ENCODE peak calls at places on chromosomes 2 and 18, in five cellular contexts. U, M, S, K and O are unnamed samples.

GRCh38 chr2:241627675-241628074 is 9.3 kb downstream of the THAP4 start:
- DNase-seq in U (no peak), M (no peak), S (no peak), K (no peak), O (no peak)

GRCh38 chr2:224038049-224038829 is 847 bp downstream of the SERPINE2 start:
- DNase-seq in U (peak; percentile 17), M (peak; percentile 61), S (peak; percentile 64), K (no peak), O (no peak)

GRCh38 chr18:12748671-12749070 is 45.8 kb downstream of the PSMG2 start:
- DNase-seq in U (peak; percentile 27), M (no peak), S (no peak), K (no peak), O (peak; percentile 33)

GRCh38 chr2:46805401-46805951 is 110.1 kb downstream of the MCFD2 start:
- DNase-seq in U (no peak), M (no peak), S (no peak), K (no peak), O (no peak)

GRCh38 chr2:98822301-98823164 is 91.6 kb upstream of the MGAT4A start:
- DNase-seq in U (no peak), M (no peak), S (peak; percentile 67), K (peak; percentile 10), O (no peak)

GRCh38 chr18:37107748-37108522 is 279.0 kb downstream of the KIAA1328 start:
- DNase-seq in U (no peak), M (no peak), S (no peak), K (no peak), O (no peak)

GRCh38 chr2:197883354-197884032 is 79.1 kb downstream of the PLCL1 start:
- DNase-seq in U (peak; percentile 7), M (no peak), S (no peak), K (no peak), O (peak; percentile 68)

GRCh38 chr2:26702025-26702424 is 9.5 kb downstream of the KCNK3 start:
- DNase-seq in U (no peak), M (no peak), S (no peak), K (no peak), O (no peak)

GRCh38 chr2:53422979-53423378 is 344.6 kb upstream of the CHAC2 start:
- DNase-seq in U (peak; percentile 58), M (peak; percentile 52), S (peak; percentile 36), K (peak; percentile 28), O (peak; percentile 65)